ENCODE peak calls at places on chromosomes 11 and 22, in six cellular contexts. N is lower leg skin, C is OCI-LY7, V is progenitor cell of endocrine pancreas, K is left lung, J is lower lobe of right lung. W is an unnamed sample.

GRCh38 chr11:2166091-2166851 is 5.3 kb upstream of the INS start:
- DNase-seq in N (no peak), C (no peak), V (peak), K (no peak), J (peak), W (no peak)

GRCh38 chr22:49751968-49752597 is 75.6 kb downstream of the BRD1 start:
- DNase-seq in N (no peak), C (no peak), V (no peak), K (no peak), J (no peak), W (no peak)

GRCh38 chr22:22609271-22609670 is 35.1 kb upstream of the GGTLC2 start:
- DNase-seq in N (no peak), C (no peak), V (no peak), K (no peak), J (no peak), W (no peak)

GRCh38 chr11:111378773-111379499 is at the start of gene POU2AF1:
- DNase-seq in N (peak), C (peak), V (no peak), K (no peak), J (no peak), W (peak)

GRCh38 chr11:114987171-114987760 is 308.9 kb downstream of the NXPE2 start:
- DNase-seq in N (no peak), C (no peak), V (no peak), K (no peak), J (no peak), W (no peak)

GRCh38 chr11:2267306-2267861 is 3.0 kb downstream of the ASCL2 start:
- DNase-seq in N (no peak), C (no peak), V (no peak), K (no peak), J (no peak), W (no peak)

GRCh38 chr11:2694995-2695939 is 4.5 kb downstream of the KCNQ1OT1 start:
- DNase-seq in N (no peak), C (no peak), V (no peak), K (peak), J (no peak), W (no peak)

GRCh38 chr22:33005476-33005875 is 52.7 kb downstream of the SYN3 start:
- DNase-seq in N (no peak), C (no peak), V (no peak), K (no peak), J (no peak), W (no peak)

GRCh38 chr11:126328444-126328843 is 24.6 kb downstream of the DCPS start:
- DNase-seq in N (no peak), C (no peak), V (no peak), K (peak), J (no peak), W (no peak)

GRCh38 chr11:83823461-83824025 is 537.4 kb upstream of the CCDC90B start:
- DNase-seq in N (no peak), C (no peak), V (no peak), K (no peak), J (no peak), W (no peak)

GRCh38 chr11:37390566-37390965 is 792.5 kb upstream of the RAG2 start:
- DNase-seq in N (no peak), C (no peak), V (no peak), K (no peak), J (no peak), W (no peak)

GRCh38 chr11:35006389-35007128 is 90.1 kb downstream of the PDHX start:
- DNase-seq in N (no peak), C (peak), V (no peak), K (no peak), J (no peak), W (peak)

GRCh38 chr11:87144266-87144665 is 106.5 kb downstream of the TMEM135 start:
- DNase-seq in N (no peak), C (no peak), V (no peak), K (no peak), J (no peak), W (no peak)

GRCh38 chr11:88324562-88325345 is 12.8 kb downstream of the CTSC start:
- DNase-seq in N (no peak), C (no peak), V (no peak), K (no peak), J (no peak), W (no peak)

GRCh38 chr11:120061761-120062560 is 76.0 kb downstream of the TRIM29 start:
- DNase-seq in N (no peak), C (no peak), V (no peak), K (no peak), J (no peak), W (no peak)
- TF ChIP-seq CTCF in N (no peak), C (no peak), V (no peak), K (no peak), J (no peak), W (no peak)

GRCh38 chr11:29530961-29531360 is 485.9 kb downstream of the KCNA4 start:
- DNase-seq in N (no peak), C (no peak), V (no peak), K (no peak), J (no peak), W (no peak)

DNA sequence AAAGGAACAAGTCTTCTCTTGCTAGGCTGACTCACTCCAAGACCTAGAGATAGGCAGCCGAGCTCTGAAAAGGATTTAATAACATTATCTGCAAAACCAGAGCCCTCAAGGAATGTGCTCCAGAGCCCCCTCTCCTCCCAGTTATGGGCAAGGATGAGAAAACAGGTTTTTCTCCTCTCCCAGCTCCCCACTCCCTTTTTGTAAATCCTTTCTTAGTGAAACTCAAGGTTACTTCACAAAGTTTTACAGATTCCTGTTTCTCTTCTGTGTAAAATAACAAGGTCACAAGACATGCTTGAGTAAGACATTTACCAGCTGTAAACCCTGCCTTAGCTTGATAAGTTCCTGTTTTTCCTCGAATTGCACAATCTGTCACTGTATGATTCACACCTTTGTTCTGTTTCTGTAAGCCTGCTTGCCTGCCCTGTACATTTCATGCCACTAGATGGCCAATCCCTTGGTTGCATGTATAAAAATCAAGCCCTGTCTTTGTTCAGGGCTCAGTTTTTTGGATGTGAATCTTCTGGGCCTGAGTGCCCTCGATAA is 489.4 kb downstream of the KCNA4 start:
- DNase-seq in N (no peak), C (peak), V (no peak), K (no peak), J (no peak), W (no peak)
- TF ChIP-seq CTCF in N (no peak), C (peak), V (peak), K (peak), J (peak), W (no peak)

GRCh38 chr11:61815790-61816735 is 740 bp downstream of the FADS1 start:
- DNase-seq in N (peak), C (no peak), V (peak), K (peak), J (peak), W (no peak)
- TF ChIP-seq CTCF in N (no peak), C (no peak), V (no peak), K (no peak), J (no peak), W (no peak)

GRCh38 chr11:120335928-120336640 is at the start of gene ARHGEF12:
- DNase-seq in N (peak), C (peak), V (peak), K (peak), J (peak), W (peak)
- TF ChIP-seq CTCF in N (no peak), C (peak), V (peak), K (no peak), J (peak), W (no peak)

DNA sequence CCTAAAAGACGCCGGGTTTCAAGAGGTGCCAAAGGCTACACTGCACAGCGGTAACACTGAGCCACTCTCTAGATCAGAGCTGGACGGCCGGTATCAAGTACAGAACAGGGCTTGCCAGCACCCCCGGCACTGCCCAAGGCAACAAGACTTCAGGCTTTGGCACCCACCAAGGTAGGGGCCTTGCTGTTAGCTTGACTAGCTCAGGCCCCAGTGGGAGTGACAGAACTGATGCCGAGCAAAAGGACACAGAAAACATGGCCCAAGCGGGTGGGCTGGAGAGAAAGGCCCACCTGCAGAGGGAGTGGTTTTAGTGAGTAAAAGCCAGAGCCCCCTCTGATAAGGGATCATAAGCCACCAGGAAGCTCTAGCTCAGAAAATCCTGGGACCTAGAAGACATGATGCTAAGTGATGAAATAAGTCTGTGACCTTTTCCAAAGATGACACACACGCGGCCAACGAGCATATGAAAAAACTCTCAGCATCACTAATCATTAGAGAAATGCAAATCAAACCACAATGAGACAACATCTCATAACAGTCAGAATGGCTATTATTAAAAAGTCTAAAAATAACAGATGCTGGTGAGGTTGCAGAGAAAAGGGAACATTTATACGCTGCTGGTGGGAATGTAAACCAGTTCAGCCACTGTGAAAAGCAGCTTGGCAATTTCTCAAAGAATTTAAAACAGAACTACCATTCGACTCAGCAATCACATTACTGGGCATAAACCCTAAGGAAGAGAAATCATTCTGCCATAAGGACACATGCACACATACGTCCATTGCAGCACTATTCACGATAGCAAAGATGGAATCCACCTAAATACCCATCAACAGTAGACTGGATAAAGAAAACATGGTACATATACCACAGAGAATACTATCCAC is 12.9 kb downstream of the EHD1 start:
- DNase-seq in N (no peak), C (peak), V (no peak), K (no peak), J (no peak), W (peak)
- TF ChIP-seq CTCF in N (no peak), C (no peak), V (no peak), K (no peak), J (no peak), W (no peak)

W was measured in activated B cell treated with CpG ODN at 0.5 μM for 24 hours.